ENCODE peak calls at places on chromosome X, in five cellular contexts. K, P, I, C and S are unnamed samples. For H3K36me3, the result is how much of the 10 kb centered on the place peaks cover.

GRCh38 chrX:24169211-24169610 is 19.7 kb downstream of the ZFX start:
- DNase-seq in K (no peak), P (no peak), I (no peak), C (no peak), S (no peak)

GRCh38 chrX:141375011-141375730 is 132.9 kb upstream of the SPANXC start:
- DNase-seq in K (no peak), P (no peak), I (no peak), C (no peak), S (no peak)

GRCh38 chrX:45527834-45528233 is 327.2 kb upstream of the DIPK2B start:
- DNase-seq in K (no peak), P (no peak), I (no peak), C (no peak), S (no peak)

GRCh38 chrX:10128386-10128785 is 28.4 kb upstream of the CLCN4 start:
- DNase-seq in K (no peak), P (no peak), I (no peak), C (no peak), S (no peak)

GRCh38 chrX:109797311-109797975 is 64.4 kb upstream of the ACSL4 start:
- DNase-seq in K (no peak), P (no peak), I (no peak), C (no peak), S (no peak)

GRCh38 chrX:119880552-119881437 is 9.2 kb downstream of the NDUFA1 start:
- DNase-seq in K (no peak), P (peak), I (peak), C (no peak), S (peak)

GRCh38 chrX:41923925-41924693 is 755 bp upstream of the CASK start:
- DNase-seq in K (no peak), P (peak), I (peak), C (no peak), S (no peak)

GRCh38 chrX:116873678-116874077 is 410.9 kb upstream of the CT83 start:
- DNase-seq in K (no peak), P (no peak), I (no peak), C (no peak), S (no peak)

GRCh38 chrX:129637217-129638109 is 17.3 kb downstream of the APLN start:
- DNase-seq in K (peak), P (peak), I (peak), C (peak), S (peak)

GRCh38 chrX:149939271-149940014 is 1.2 kb upstream of the EOLA2 start:
- DNase-seq in K (peak), P (peak), I (peak), C (peak), S (peak)

GRCh38 chrX:22746081-22746480 is 253.7 kb upstream of the DDX53 start:
- DNase-seq in K (no peak), P (no peak), I (no peak), C (no peak), S (no peak)

GRCh38 chrX:46959985-46960700 is 47.9 kb downstream of the JADE3 start:
- DNase-seq in K (no peak), P (no peak), I (no peak), C (no peak), S (no peak)

GRCh38 chrX:8841911-8842310 is 40.7 kb upstream of the FAM9A start:
- DNase-seq in K (no peak), P (no peak), I (no peak), C (no peak), S (no peak)

GRCh38 chrX:101427954-101428353 is 19.9 kb downstream of the HNRNPH2 start:
- DNase-seq in K (no peak), P (no peak), I (no peak), C (no peak), S (no peak)

GRCh38 chrX:101429934-101430333 is 21.9 kb downstream of the HNRNPH2 start:
- DNase-seq in K (no peak), P (no peak), I (no peak), C (no peak), S (no peak)

DNA sequence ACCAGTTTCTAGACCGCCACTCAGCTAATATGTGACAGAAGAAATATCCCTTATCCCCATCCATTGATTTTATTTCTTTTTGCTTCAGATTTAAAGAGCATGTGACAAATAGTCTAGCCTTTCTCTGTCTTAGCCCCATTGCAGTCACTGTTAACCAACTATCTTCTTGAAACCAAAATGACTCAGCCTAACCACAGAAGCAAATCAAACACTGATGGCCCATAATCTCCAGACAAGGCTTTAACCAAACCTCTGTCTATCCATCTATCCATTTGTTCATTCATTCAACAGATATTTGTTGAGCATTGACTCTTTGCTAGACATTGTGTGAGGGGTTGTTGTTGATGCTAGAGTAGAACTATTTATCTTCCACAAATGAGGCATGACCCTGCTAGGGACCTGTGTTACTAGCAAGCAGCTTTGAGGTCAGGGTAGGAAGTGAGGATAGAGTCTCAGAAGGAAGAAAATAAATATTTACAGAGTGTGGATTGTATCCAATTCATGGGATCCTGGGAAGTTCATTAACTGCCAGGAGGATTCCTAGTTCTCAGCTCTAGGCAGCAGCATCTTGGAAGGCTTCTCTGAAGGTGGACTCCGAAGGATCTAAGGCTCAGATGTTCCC is 22.5 kb downstream of the HNRNPH2 start:
- DNase-seq in K (no peak), P (peak), I (no peak), C (no peak), S (no peak)
- H3K36me3 ChIP-seq in K (under half), P (under half), I (under half), C (under half), S (under half)

GRCh38 chrX:20681691-20682090 is 415.0 kb upstream of the RPS6KA3 start:
- DNase-seq in K (no peak), P (no peak), I (no peak), C (no peak), S (no peak)
- H3K4me3 ChIP-seq in K (no peak), P (no peak), I (no peak), C (no peak), S (no peak)

DNA sequence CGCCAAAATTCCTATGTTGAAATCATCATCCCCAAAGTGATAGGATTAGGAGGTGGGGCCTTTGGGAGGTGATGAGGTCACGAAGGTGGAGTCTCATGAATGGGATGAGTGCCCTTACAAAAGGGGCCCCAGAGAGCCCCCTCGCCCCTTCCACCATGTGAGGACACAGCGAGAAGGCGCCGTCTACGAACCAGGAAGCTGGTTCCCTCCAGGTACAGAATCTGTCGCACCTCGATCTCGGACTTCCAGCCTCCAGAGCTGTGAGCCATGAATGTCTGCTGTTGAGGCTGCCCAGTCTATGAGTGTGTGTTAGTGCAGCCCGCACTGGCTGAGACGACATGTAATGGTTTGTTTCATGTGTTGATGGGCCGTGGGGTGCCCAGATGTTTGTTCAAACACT is 60.3 kb downstream of the PRKX start:
- DNase-seq in K (no peak), P (no peak), I (no peak), C (no peak), S (no peak)
- H3K36me3 ChIP-seq in K (under half), P (under half), I (under half), C (under half), S (under half)

DNA sequence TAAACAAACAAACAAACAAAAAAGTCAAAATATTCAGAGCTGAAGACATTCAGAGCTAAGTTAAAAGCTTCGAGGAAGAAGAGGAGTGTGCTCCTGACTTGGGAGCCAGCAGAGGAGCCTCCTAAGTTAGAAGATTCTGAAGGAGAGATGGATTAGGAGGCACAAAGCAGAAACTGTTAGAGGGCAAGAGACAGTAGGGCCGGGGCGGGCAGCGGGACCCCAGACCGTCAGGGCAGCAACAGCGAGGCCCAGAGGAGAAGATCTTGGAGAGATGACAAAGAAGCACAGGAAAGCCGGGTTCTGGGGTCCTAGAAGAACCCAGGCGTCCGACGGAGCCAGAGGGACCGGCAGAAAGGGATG is 682 bp downstream of the KLHL13 start:
- DNase-seq in K (no peak), P (no peak), I (peak), C (no peak), S (peak)
- H3K4me3 ChIP-seq in K (peak), P (no peak), I (peak), C (peak), S (peak)

GRCh38 chrX:76915836-76916235 is 488.3 kb downstream of the MAGEE1 start:
- DNase-seq in K (no peak), P (no peak), I (no peak), C (no peak), S (no peak)

GRCh38 chrX:76920621-76921020 is 493.1 kb downstream of the MAGEE1 start:
- DNase-seq in K (no peak), P (no peak), I (no peak), C (no peak), S (no peak)

GRCh38 chrX:76922100-76922499 is 494.6 kb downstream of the MAGEE1 start:
- DNase-seq in K (no peak), P (no peak), I (no peak), C (no peak), S (no peak)

GRCh38 chrX:76918033-76918432 is 490.5 kb downstream of the MAGEE1 start:
- DNase-seq in K (no peak), P (no peak), I (no peak), C (no peak), S (no peak)

GRCh38 chrX:76919761-76920160 is 492.3 kb downstream of the MAGEE1 start:
- DNase-seq in K (no peak), P (no peak), I (no peak), C (no peak), S (no peak)
- H3K36me3 ChIP-seq in K (under half), P (under half), I (under half), C (under half), S (under half)

DNA sequence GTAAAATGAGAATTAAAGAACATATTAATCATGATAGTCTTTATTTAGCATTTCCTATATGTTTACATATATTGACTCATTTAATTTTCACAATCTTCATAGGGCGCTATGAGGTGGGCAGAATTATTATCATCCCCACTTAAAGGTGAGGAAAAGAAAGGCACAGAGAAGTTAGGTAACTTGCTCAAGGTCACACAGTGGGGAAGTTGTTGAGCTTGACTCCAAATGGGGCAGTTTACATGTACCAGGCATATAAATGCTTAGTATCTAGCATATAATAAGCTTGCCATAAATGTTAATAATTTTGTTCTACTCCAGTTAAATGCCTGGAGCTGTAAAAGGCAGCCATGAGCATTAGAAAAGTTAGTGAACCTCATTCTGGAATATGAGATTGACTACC is 1.5 kb downstream of the CMC4 start:
- DNase-seq in K (no peak), P (no peak), I (no peak), C (no peak), S (no peak)
- H3K4me3 ChIP-seq in K (no peak), P (peak), I (peak), C (peak), S (peak)

DNA sequence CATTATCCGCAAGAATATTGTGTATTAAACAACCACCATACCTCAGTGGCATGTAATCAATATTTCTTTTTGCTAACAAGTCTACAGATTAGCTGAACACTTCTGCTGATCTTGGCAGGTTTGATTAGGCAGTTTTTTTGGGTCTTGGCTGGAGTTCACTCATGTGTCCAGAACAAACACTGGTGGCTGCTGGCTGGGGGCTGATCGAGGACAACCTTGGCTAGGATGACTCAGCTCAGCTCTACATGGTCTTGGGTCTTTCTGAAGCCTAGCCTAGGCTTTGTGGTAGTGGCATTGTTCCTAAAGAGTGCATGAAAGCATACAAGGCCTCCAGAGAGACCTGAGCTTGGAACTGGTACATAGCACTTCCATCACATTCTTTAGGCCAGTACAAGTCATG is 41.1 kb downstream of the PPEF1 start:
- DNase-seq in K (no peak), P (no peak), I (no peak), C (no peak), S (no peak)
- H3K36me3 ChIP-seq in K (under half), P (under half), I (under half), C (under half), S (under half)

GRCh38 chrX:139692908-139693307 is 15.1 kb downstream of the MCF2 start:
- DNase-seq in K (no peak), P (no peak), I (no peak), C (no peak), S (no peak)
- H3K4me3 ChIP-seq in K (no peak), P (no peak), I (no peak), C (no peak), S (peak)